ENCODE peak calls at places on chromosomes 13 and 19, in seven cellular contexts. Y, F, B, A, K, G and W are unnamed samples.

GRCh38 chr13:30577381-30577780 is 40.3 kb upstream of the USPL1 start:
- DNase-seq in Y (peak; percentile 12), F (no peak), B (no peak), A (no peak), K (no peak), G (no peak), W (no peak)

GRCh38 chr13:97249797-97250495 is 27.8 kb downstream of the MBNL2 start:
- DNase-seq in Y (no peak), F (no peak), B (no peak), A (no peak), K (no peak), G (no peak), W (no peak)

GRCh38 chr19:22623841-22624221 is 10.3 kb upstream of the ZNF492 start:
- DNase-seq in Y (no peak), F (no peak), B (no peak), A (no peak), K (no peak), G (no peak), W (no peak)

GRCh38 chr19:16143399-16144215 is at the start of gene HSH2D:
- DNase-seq in Y (no peak), F (peak; percentile 30), B (no peak), A (peak; percentile 47), K (peak; percentile 81), G (no peak), W (no peak)

GRCh38 chr13:49530452-49530851 is 34.7 kb downstream of the PHF11 start:
- DNase-seq in Y (no peak), F (no peak), B (no peak), A (peak; percentile 24), K (no peak), G (no peak), W (no peak)

GRCh38 chr13:113413178-113413897 is 40.0 kb downstream of the ADPRHL1 start:
- DNase-seq in Y (no peak), F (no peak), B (no peak), A (peak; percentile 39), K (no peak), G (no peak), W (peak; percentile 95)

GRCh38 chr19:18408053-18408476 is 10.6 kb upstream of the LRRC25 start:
- DNase-seq in Y (no peak), F (peak; percentile 58), B (peak; percentile 47), A (no peak), K (no peak), G (no peak), W (no peak)

GRCh38 chr13:60645552-60646138 is 248.6 kb downstream of the TDRD3 start:
- DNase-seq in Y (no peak), F (no peak), B (no peak), A (no peak), K (no peak), G (no peak), W (no peak)

GRCh38 chr19:5624154-5624663 is 1.3 kb downstream of the SAFB start:
- DNase-seq in Y (no peak), F (peak; percentile 33), B (peak; percentile 39), A (peak; percentile 56), K (peak; percentile 42), G (peak; percentile 42), W (no peak)

GRCh38 chr13:42836930-42837329 is 55.5 kb downstream of the FAM216B start:
- DNase-seq in Y (peak; percentile 16), F (no peak), B (peak; percentile 25), A (no peak), K (no peak), G (peak; percentile 40), W (no peak)

GRCh38 chr13:44263920-44264610 is 109.6 kb upstream of the SERP2 start:
- DNase-seq in Y (no peak), F (no peak), B (no peak), A (no peak), K (no peak), G (no peak), W (no peak)

GRCh38 chr19:41265376-41266153 is 1.4 kb downstream of the HNRNPUL1 start:
- DNase-seq in Y (no peak), F (no peak), B (peak; percentile 26), A (no peak), K (peak; percentile 35), G (peak; percentile 43), W (peak; percentile 65)

GRCh38 chr13:30477346-30478235 is 11.9 kb upstream of the HMGB1 start:
- DNase-seq in Y (no peak), F (no peak), B (no peak), A (no peak), K (no peak), G (no peak), W (no peak)

GRCh38 chr13:98427331-98427995 is 149.4 kb downstream of the STK24 start:
- DNase-seq in Y (no peak), F (no peak), B (no peak), A (no peak), K (no peak), G (no peak), W (no peak)
- H3K27ac ChIP-seq in Y (no peak overlapping the region), F (no peak overlapping the region), B (no peak overlapping the region), A (no peak overlapping the region), K (no peak overlapping the region), G (no peak overlapping the region), W (no peak overlapping the region)

DNA sequence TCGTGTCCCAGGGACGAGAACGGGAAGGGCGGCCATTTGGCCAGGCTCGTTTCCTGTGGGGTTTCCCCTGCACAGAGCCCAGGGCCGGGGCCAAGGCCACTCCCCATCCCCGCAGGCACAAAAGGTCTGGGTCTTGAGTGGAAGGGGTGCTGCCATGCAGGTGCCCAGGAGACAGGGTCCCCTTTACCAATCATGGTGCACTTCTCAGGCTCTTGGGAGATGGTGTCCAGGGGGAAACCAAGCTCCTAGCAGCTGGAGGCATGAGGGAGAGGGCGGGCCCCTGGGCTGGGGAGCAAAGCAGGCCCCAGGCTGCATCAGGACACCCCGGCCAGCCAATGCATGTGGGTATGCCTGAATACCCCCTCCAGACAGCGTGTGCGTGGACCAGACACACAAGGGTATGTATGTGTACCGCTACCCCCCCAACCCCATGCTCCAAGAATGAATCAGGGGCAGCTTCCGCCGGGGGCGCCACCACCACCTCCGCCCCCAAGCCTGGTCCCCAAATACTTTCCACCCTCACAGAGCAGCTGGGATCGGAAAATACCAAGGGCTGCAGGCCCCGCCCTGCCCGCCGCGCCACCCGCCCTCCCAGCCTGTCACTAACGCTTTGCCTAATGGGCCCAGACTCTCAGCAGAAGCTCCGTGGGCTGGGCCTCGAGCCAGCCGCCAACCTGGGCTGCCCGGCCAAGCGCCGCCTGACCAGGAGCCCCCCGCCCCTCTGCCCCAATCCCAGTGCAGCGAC is 37.6 kb upstream of the NANOS3 start:
- DNase-seq in Y (no peak), F (peak; percentile 90), B (peak; percentile 44), A (peak; percentile 97), K (peak; percentile 90), G (peak; percentile 36), W (peak; percentile 96)
- TF ChIP-seq CTCF in Y (no peak), F (peak; percentile 29), B (no peak), A (no peak), K (no peak), G (no peak), W (no peak)

GRCh38 chr19:58516964-58517833 is 2.4 kb downstream of the ZBTB45 start:
- DNase-seq in Y (no peak), F (no peak), B (no peak), A (no peak), K (no peak), G (no peak), W (no peak)
- H3K4me3 ChIP-seq in Y (no peak overlapping the region), F (no peak overlapping the region), B (no peak overlapping the region), A (no peak overlapping the region), K (no peak overlapping the region), G (no peak overlapping the region), W (no peak overlapping the region)

GRCh38 chr13:111005808-111006494 is 91.1 kb upstream of the ANKRD10 start:
- DNase-seq in Y (no peak), F (peak; percentile 63), B (no peak), A (peak; percentile 76), K (no peak), G (no peak), W (peak; percentile 69)

GRCh38 chr13:111006508-111007031 is 91.7 kb upstream of the ANKRD10 start:
- DNase-seq in Y (no peak), F (peak; percentile 70), B (peak; percentile 37), A (peak; percentile 88), K (peak; percentile 61), G (no peak), W (peak; percentile 88)

GRCh38 chr13:111008351-111008750 is 93.5 kb upstream of the ANKRD10 start:
- DNase-seq in Y (no peak), F (no peak), B (no peak), A (no peak), K (no peak), G (no peak), W (no peak)

GRCh38 chr13:111005364-111005763 is 90.5 kb upstream of the ANKRD10 start:
- DNase-seq in Y (no peak), F (no peak), B (no peak), A (no peak), K (no peak), G (no peak), W (no peak)

DNA sequence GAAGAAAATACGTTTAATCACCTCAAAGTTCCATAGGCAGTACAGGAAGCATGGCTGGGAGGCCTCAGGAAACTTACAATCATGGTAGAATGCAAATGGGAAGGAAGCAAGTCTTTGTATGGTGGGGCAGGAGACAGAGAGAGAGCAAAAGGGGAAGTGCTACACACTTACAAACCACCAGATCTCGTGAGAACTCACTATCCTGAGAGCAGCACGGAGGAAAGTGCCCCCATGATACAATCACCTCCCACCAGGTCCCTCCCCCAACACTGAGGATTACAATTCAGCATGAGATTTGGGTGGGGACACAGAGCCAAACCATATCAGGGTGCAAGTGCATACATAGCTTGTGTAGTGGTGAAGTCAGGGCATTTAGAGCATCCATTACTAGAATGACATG is 92.3 kb upstream of the ANKRD10 start:
- DNase-seq in Y (no peak), F (no peak), B (no peak), A (no peak), K (no peak), G (no peak), W (no peak)
- H3K27ac ChIP-seq in Y (no peak overlapping the region), F (peak overlapping the region; percentile 84), B (no peak overlapping the region), A (peak overlapping the region; percentile 91), K (peak overlapping the region; percentile 81), G (no peak overlapping the region), W (peak overlapping the region; percentile 85)

DNA sequence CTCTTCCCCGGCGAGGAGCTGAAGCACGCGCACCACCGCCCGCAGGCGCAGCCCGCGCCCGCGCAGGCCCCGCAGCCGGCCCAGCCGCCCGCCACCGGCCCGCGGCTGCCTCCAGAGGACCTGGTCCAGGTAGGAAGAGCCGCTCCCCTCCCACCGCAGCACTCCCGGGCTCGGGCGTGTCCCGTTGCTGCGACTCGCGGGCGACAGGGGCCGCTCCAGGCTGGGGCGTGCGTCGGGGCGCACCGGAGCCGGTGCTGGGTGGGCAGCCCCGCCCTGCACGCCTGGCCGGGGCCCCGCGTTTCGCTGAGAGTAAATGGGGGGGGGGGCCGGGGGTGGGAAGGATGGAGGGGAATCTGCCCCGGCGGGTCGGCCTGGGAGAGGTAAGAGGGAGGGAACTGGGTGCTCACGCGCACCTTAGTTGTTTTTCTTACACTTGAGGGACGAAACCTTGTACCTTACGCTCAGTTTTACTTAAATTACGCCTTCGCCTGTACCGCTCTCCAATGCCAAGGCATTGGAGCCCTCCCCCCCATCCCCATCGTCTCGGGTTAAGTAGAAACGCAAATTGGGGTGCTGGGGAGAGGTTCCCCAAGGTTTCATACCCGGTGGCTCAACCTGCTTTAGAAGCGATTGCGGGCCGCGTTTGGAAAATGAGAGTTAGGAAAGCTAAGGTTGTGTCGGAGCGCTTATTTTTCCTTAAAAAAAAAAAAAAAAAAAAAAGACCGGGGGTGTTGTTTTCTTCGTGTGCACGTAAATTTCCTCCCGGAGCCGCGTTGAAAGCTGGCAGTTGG is 850 bp downstream of the KLF5 start:
- DNase-seq in Y (peak; percentile 72), F (peak; percentile 55), B (peak; percentile 87), A (peak; percentile 65), K (peak; percentile 66), G (peak; percentile 69), W (peak; percentile 24)
- TF ChIP-seq CTCF in Y (peak; percentile 58), F (peak; percentile 42), B (peak; percentile 40), A (no peak), K (no peak), G (no peak), W (no peak)